ENCODE peak calls at places on chromosome 1, in five cellular contexts. B is mammary epithelial cell, M is H1, R is neural progenitor cell, Z is endothelial cell of umbilical vein. Y is an unnamed sample.

GRCh38 chr1:231444059-231444458 is 22.0 kb upstream of the EGLN1 start:
- DNase-seq in B (no peak), Z (no peak), M (no peak), R (no peak), Y (no peak)

GRCh38 chr1:56774067-56774609 is 45.1 kb downstream of the FYB2 start:
- DNase-seq in B (no peak), M (no peak), Z (no peak), R (no peak), Y (no peak)

GRCh38 chr1:156503672-156504055 is 3.1 kb upstream of the MEF2D start:
- DNase-seq in Z (no peak), B (no peak), R (no peak), M (no peak), Y (no peak)

GRCh38 chr1:170122366-170122765 is 23.4 kb upstream of the NTMT2 start:
- DNase-seq in R (no peak), Z (no peak), B (no peak), M (no peak), Y (no peak)

GRCh38 chr1:32413507-32414185 is 19.4 kb upstream of the BSDC1 start:
- DNase-seq in R (peak; percentile 79), B (peak; percentile 46), Z (peak; percentile 63), M (peak; percentile 72), Y (peak; percentile 71)

GRCh38 chr1:208420696-208421095 is 176.5 kb upstream of the PLXNA2 start:
- DNase-seq in M (no peak), Z (no peak), R (no peak), B (no peak), Y (no peak)

GRCh38 chr1:75969550-75969949 is 37.3 kb upstream of the ASB17 start:
- DNase-seq in R (no peak), M (no peak), Z (no peak), B (peak; percentile 84), Y (no peak)

GRCh38 chr1:20491178-20491577 is 5.2 kb upstream of the CAMK2N1 start:
- DNase-seq in Z (no peak), M (no peak), B (no peak), R (no peak), Y (no peak)

GRCh38 chr1:65440322-65440864 is 19.9 kb downstream of the LEPR start:
- DNase-seq in M (no peak), B (no peak), R (no peak), Z (no peak), Y (no peak)

GRCh38 chr1:23592209-23592905 is 33.1 kb upstream of the ID3 start:
- DNase-seq in R (no peak), M (no peak), B (peak; percentile 86), Z (no peak), Y (no peak)
- H3K4me1 ChIP-seq in R (peaks cover 34% of the 10 kb centered on the region), M (peaks cover 8% of the 10 kb centered on the region), B (peaks cover 58% of the 10 kb centered on the region), Z (no peaks in the 10 kb centered on the region), Y (peaks cover 15% of the 10 kb centered on the region)

DNA sequence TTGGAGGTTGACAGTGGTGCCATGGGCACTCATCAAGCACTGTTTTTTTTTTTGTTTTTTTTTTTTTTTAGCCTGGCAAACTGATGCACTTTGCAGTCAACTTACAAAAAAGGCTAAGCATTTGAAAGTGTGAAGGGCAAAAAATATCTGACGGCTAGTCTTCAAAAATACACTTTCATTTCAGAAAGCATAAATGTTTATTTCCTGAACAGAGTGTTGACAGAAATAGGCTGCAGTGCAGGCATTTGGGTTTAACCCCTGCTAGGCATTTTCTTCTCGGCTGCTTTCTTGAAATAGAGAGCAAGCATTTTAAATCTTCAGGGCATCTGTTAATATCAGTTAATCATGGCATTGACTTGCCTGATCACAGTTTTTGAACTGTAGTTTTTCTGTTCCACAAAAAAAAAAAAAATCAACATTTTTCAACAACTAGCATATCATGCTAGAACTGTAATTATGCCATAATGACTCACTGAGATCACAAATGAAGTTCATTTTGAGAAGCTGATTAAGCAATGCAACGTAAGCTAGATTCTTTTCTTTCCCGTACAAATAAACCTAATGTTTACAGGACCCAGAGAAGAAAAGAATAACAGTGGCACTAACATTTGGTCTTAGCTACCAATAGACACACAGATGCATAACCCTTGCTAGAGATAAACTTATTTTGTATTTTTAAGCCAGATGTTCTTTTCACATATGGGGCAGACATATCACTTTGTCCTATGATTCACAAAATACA is 100.4 kb upstream of the USH2A start:
- DNase-seq in R (no peak), M (no peak), Z (no peak), B (no peak), Y (no peak)
- H2AFZ ChIP-seq in R (no peak overlapping the region), M (no peak overlapping the region), Z (no peak overlapping the region), B (no peak overlapping the region), Y (no peak overlapping the region)

DNA sequence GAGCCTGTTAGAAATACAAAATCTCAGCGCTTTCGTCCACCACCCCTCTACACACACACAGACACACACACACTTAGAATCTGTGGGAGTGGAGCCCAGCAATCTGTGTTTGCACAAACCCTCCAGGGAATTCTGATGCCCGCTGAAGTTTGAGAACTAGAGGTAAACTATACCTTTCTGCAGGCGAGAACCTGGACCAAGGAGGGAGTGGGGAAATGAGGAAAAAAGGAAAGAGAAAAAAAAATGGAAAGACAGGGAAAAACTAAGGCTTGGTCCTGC is 468 bp upstream of the NIBAN1 start:
- DNase-seq in Z (no peak), M (no peak), R (no peak), B (no peak), Y (no peak)
- H3K4me3 ChIP-seq in Z (no peak overlapping the region), M (peak overlapping the region; percentile 68), R (no peak overlapping the region), B (no peak overlapping the region), Y (no peak overlapping the region)

GRCh38 chr1:10674700-10675598 is 121.5 kb downstream of the CASZ1 start:
- DNase-seq in B (no peak), Z (no peak), R (no peak), M (no peak), Y (no peak)

GRCh38 chr1:10672376-10673050 is 123.9 kb downstream of the CASZ1 start:
- DNase-seq in M (no peak), R (no peak), B (no peak), Z (no peak), Y (no peak)

GRCh38 chr1:10674222-10674621 is 122.2 kb downstream of the CASZ1 start:
- DNase-seq in M (no peak), R (no peak), Z (no peak), B (no peak), Y (no peak)

GRCh38 chr1:10671551-10672375 is 124.7 kb downstream of the CASZ1 start:
- DNase-seq in Z (no peak), R (no peak), M (no peak), B (no peak), Y (no peak)

DNA sequence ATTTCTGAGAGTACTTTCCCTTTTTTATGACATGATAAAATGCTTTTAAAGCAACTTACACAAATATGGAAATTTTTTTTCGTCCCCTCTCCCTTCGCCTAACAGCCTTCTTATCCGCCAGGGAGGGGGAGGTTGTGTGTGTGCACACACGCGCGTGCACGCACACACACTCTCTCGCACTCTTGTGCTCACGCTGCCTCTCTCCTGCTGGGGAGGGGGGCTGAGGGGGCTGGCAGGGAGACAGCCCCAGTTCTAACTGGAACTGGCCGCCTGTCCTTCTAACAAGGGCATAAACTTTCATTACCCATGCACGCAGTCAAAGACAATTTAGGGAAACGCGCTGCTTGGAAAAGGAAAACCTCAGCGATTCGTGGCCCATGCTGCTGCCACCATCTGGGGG is 123.1 kb downstream of the CASZ1 start:
- DNase-seq in R (no peak), Z (no peak), B (no peak), M (no peak), Y (no peak)
- H3K4me1 ChIP-seq in R (peaks cover 50% of the 10 kb centered on the region), Z (no peaks in the 10 kb centered on the region), B (no peaks in the 10 kb centered on the region), M (peaks cover 28% of the 10 kb centered on the region), Y (no peaks in the 10 kb centered on the region)

GRCh38 chr1:95370671-95370992 is 136.6 kb downstream of the RWDD3 start:
- DNase-seq in B (no peak), M (no peak), R (no peak), Z (no peak), Y (no peak)

GRCh38 chr1:95368178-95368577 is 134.2 kb downstream of the RWDD3 start:
- DNase-seq in B (no peak), R (no peak), Z (no peak), M (no peak), Y (no peak)

GRCh38 chr1:95375201-95375600 is 141.2 kb downstream of the RWDD3 start:
- DNase-seq in B (no peak), R (no peak), Z (no peak), M (no peak), Y (no peak)

GRCh38 chr1:95369985-95370670 is 136.1 kb downstream of the RWDD3 start:
- DNase-seq in R (no peak), Z (no peak), B (no peak), M (no peak), Y (no peak)

GRCh38 chr1:95371666-95372320 is 137.8 kb downstream of the RWDD3 start:
- DNase-seq in Z (no peak), R (no peak), B (no peak), M (no peak), Y (no peak)
- H2AFZ ChIP-seq in Z (no peak overlapping the region), R (no peak overlapping the region), B (no peak overlapping the region), M (no peak overlapping the region), Y (no peak overlapping the region)

GRCh38 chr1:150809651-150810050 is 1.6 kb upstream of the CTSK start:
- DNase-seq in B (peak; percentile 88), Z (no peak), R (no peak), M (no peak), Y (no peak)
- H3K4me3 ChIP-seq in B (no peak overlapping the region), Z (no peak overlapping the region), R (no peak overlapping the region), M (no peak overlapping the region), Y (no peak overlapping the region)

DNA sequence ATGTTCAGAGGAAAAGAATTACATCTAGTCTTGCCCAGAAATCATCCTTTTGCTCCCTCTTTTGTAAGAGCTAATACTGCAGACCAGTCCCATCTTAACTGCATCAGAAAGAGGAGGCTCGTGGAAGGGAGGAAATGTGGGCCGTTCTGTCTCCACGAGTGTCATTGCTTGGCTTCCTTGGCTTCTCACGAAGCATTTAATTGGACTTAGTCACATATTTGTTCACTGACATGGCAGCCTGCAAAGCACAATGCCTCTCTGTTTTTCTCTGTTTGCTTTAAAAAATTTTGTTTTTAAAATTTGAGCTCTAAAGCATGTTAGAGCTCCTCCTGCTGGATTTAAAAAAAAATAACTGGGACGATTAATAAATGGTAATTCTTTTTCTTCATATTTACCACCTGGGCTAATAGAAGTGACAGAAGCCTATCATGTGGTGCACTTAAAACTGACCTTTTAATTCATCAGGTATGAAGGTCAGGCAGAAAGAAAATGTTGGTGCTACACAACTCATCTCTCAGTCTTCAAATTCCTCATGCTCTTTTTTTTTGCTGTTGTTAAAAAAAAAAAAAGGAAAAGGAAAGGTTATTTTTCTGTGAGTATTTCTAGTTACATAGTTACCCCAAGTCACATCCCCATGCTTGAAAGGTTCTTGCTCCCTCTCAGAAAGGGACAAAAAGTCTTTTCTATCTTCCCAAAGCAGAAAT is 21.0 kb upstream of the C1orf105 start:
- DNase-seq in Z (peak; percentile 89), R (peak; percentile 5), M (no peak), B (peak; percentile 84), Y (no peak)
- H3K4me1 ChIP-seq in Z (peaks cover 23% of the 10 kb centered on the region), R (peaks cover 2% of the 10 kb centered on the region), M (peaks cover 5% of the 10 kb centered on the region), B (peaks cover 23% of the 10 kb centered on the region), Y (peaks cover under 1% of the 10 kb centered on the region)